ENCODE peak calls at places on chromosome 12, in eight cellular contexts. W is neural crest cell, Y is nephron progenitor cell, L is DND-41, Q is cardiac muscle cell, K is OCI-LY7, X is AG09319, M is AG10803. F is an unnamed sample.

GRCh38 chr12:43847427-43847826 is 11.5 kb downstream of the TMEM117 start:
- DNase-seq in W (no peak), Y (no peak), L (no peak), Q (no peak), K (no peak), X (no peak), M (peak), F (no peak)

GRCh38 chr12:11598900-11599299 is 50.6 kb upstream of the ETV6 start:
- DNase-seq in W (no peak), Y (no peak), L (no peak), Q (no peak), K (no peak), X (no peak), M (no peak), F (no peak)

GRCh38 chr12:1195513-1195912 is 204.5 kb downstream of the ERC1 start:
- DNase-seq in W (no peak), Y (no peak), L (no peak), Q (no peak), K (no peak), X (no peak), M (no peak), F (no peak)

GRCh38 chr12:117441751-117442150 is 80.3 kb upstream of the NOS1 start:
- DNase-seq in W (no peak), Y (no peak), L (no peak), Q (no peak), K (no peak), X (no peak), M (peak), F (no peak)

GRCh38 chr12:67710582-67710981 is 62.0 kb downstream of the DYRK2 start:
- DNase-seq in W (no peak), Y (no peak), L (no peak), Q (no peak), K (no peak), X (no peak), M (peak), F (no peak)

GRCh38 chr12:75978677-75979076 is 52.9 kb downstream of the PHLDA1 start:
- DNase-seq in W (no peak), Y (no peak), L (no peak), Q (no peak), K (no peak), X (no peak), M (no peak), F (no peak)

GRCh38 chr12:81627336-81628189 is 131.6 kb downstream of the PPFIA2 start:
- DNase-seq in W (no peak), Y (no peak), L (no peak), Q (peak), K (peak), X (no peak), M (peak), F (no peak)

GRCh38 chr12:121400332-121401139 is 618 bp downstream of the RNF34 start:
- DNase-seq in W (peak), Y (peak), L (peak), Q (peak), K (peak), X (no peak), M (peak), F (peak)

GRCh38 chr12:27095346-27095745 is 13.0 kb upstream of the C12orf71 start:
- DNase-seq in W (no peak), Y (no peak), L (no peak), Q (no peak), K (no peak), X (no peak), M (no peak), F (no peak)

GRCh38 chr12:14962797-14963196 is 1.4 kb upstream of the ARHGDIB start:
- DNase-seq in W (no peak), Y (no peak), L (peak), Q (no peak), K (no peak), X (no peak), M (no peak), F (no peak)

GRCh38 chr12:58481811-58482210 is 438.5 kb downstream of the LRIG3 start:
- DNase-seq in W (no peak), Y (no peak), L (no peak), Q (no peak), K (no peak), X (no peak), M (no peak), F (no peak)

GRCh38 chr12:58491296-58491695 is 429.0 kb downstream of the LRIG3 start:
- DNase-seq in W (no peak), Y (no peak), L (no peak), Q (no peak), K (no peak), X (peak), M (peak), F (no peak)

GRCh38 chr12:58489394-58489793 is 430.9 kb downstream of the LRIG3 start:
- DNase-seq in W (no peak), Y (no peak), L (no peak), Q (no peak), K (no peak), X (no peak), M (no peak), F (no peak)

GRCh38 chr12:58487280-58488141 is 432.8 kb downstream of the LRIG3 start:
- DNase-seq in W (no peak), Y (no peak), L (no peak), Q (no peak), K (no peak), X (no peak), M (peak), F (no peak)
- TF ChIP-seq CTCF in W (no peak), Y (no peak), L (no peak), Q (no peak), K (no peak), X (no peak), M (no peak), F (no peak)

GRCh38 chr12:103279444-103279843 is 216.3 kb downstream of the C12orf42 start:
- DNase-seq in W (no peak), Y (no peak), L (no peak), Q (no peak), K (no peak), X (no peak), M (no peak), F (no peak)
- TF ChIP-seq CTCF in W (no peak), Y (no peak), L (no peak), Q (no peak), K (no peak), X (no peak), M (no peak), F (no peak)

GRCh38 chr12:106953352-106954260 is 2.1 kb upstream of the TMEM263 start:
- DNase-seq in W (no peak), Y (no peak), L (no peak), Q (no peak), K (no peak), X (no peak), M (no peak), F (no peak)

GRCh38 chr12:106955377-106956047 is at the start of gene TMEM263:
- DNase-seq in W (peak), Y (peak), L (peak), Q (peak), K (peak), X (peak), M (peak), F (peak)

GRCh38 chr12:106957617-106958016 is 1.9 kb downstream of the TMEM263 start:
- DNase-seq in W (no peak), Y (no peak), L (no peak), Q (no peak), K (peak), X (no peak), M (no peak), F (no peak)

GRCh38 chr12:106954462-106955376 is 988 bp upstream of the TMEM263 start:
- DNase-seq in W (peak), Y (peak), L (no peak), Q (no peak), K (no peak), X (no peak), M (peak), F (no peak)

GRCh38 chr12:106956048-106956935 is 585 bp downstream of the TMEM263 start:
- DNase-seq in W (peak), Y (peak), L (peak), Q (peak), K (peak), X (peak), M (peak), F (no peak)
- TF ChIP-seq CTCF in W (no peak), Y (no peak), L (peak), Q (peak), K (peak), X (peak), M (no peak), F (peak)

DNA sequence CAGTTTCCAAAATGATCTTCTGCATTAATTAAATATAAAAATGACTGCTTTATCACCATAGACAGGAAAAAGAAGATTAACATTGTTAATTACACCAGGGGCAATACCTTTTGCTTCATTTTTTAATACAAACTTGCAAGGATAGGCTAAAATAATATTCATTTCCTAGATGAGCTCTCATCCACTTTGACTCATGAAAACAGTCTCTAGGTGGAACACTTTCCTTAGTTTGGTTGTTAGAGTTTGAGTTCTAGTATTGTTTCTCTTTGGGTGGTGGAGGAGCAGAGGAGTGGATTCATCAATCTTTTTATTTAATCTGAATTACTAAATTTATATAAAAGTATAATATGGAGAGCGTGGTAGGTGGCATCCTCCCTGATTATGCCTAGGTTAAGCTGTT is 251.0 kb downstream of the PDZRN4 start:
- DNase-seq in W (no peak), Y (no peak), L (no peak), Q (no peak), K (peak), X (no peak), M (no peak), F (no peak)
- TF ChIP-seq CTCF in W (no peak), Y (no peak), L (no peak), Q (no peak), K (peak), X (no peak), M (no peak), F (no peak)